ENCODE peak calls at places on chromosomes 7 and 10, in nine cellular contexts. V, K, L, D, R, A, T, C and W are unnamed samples.

GRCh38 chr10:110686941-110687340 is 42.8 kb downstream of the RBM20 start:
- DNase-seq in V (no peak), K (no peak), L (no peak), D (no peak), R (no peak), A (no peak), T (no peak), C (peak; percentile 22), W (no peak)

GRCh38 chr10:15817407-15818046 is 42.8 kb downstream of the MINDY3 start:
- DNase-seq in V (no peak), K (no peak), L (no peak), D (no peak), R (no peak), A (no peak), T (no peak), C (no peak), W (no peak)

GRCh38 chr7:157487046-157487770 is 150.4 kb downstream of the DNAJB6 start:
- DNase-seq in V (no peak), K (no peak), L (no peak), D (peak; percentile 36), R (no peak), A (no peak), T (no peak), C (no peak), W (no peak)

GRCh38 chr7:123208793-123209192 is 9.0 kb upstream of the SLC13A1 start:
- DNase-seq in V (no peak), K (no peak), L (no peak), D (no peak), R (no peak), A (no peak), T (no peak), C (peak; percentile 21), W (no peak)

GRCh38 chr7:28179081-28180030 is 1.2 kb downstream of the JAZF1 start:
- DNase-seq in V (peak; percentile 91), K (no peak), L (peak; percentile 65), D (peak; percentile 84), R (peak; percentile 24), A (peak; percentile 62), T (peak; percentile 31), C (peak; percentile 42), W (peak; percentile 72)

GRCh38 chr7:45974540-45975360 is 53.7 kb upstream of the IGFBP3 start:
- DNase-seq in V (no peak), K (no peak), L (no peak), D (no peak), R (no peak), A (no peak), T (no peak), C (no peak), W (no peak)

GRCh38 chr7:32846630-32847225 is 44.8 kb downstream of the KBTBD2 start:
- DNase-seq in V (peak; percentile 90), K (peak; percentile 23), L (peak; percentile 85), D (peak; percentile 94), R (peak; percentile 73), A (peak; percentile 72), T (peak; percentile 97), C (peak; percentile 73), W (peak; percentile 72)

GRCh38 chr10:125692246-125692931 is 9.4 kb upstream of the TEX36 start:
- DNase-seq in V (no peak), K (peak; percentile 38), L (no peak), D (no peak), R (no peak), A (no peak), T (no peak), C (no peak), W (no peak)

GRCh38 chr10:29374162-29374561 is 85.3 kb downstream of the LYZL1 start:
- DNase-seq in V (no peak), K (no peak), L (no peak), D (no peak), R (no peak), A (no peak), T (no peak), C (no peak), W (no peak)

GRCh38 chr10:131700032-131700431 is 200.8 kb upstream of the PPP2R2D start:
- DNase-seq in V (no peak), K (no peak), L (no peak), D (no peak), R (no peak), A (no peak), T (no peak), C (no peak), W (no peak)

GRCh38 chr7:81201188-81201587 is 282.3 kb upstream of the SEMA3C start:
- DNase-seq in V (no peak), K (no peak), L (no peak), D (no peak), R (no peak), A (no peak), T (no peak), C (no peak), W (no peak)

GRCh38 chr10:29712108-29712507 is 77.3 kb upstream of the SVIL start:
- DNase-seq in V (no peak), K (no peak), L (no peak), D (no peak), R (no peak), A (peak; percentile 17), T (no peak), C (peak; percentile 81), W (peak; percentile 30)

GRCh38 chr7:112515989-112516388 is 35.2 kb downstream of the LSMEM1 start:
- DNase-seq in V (no peak), K (no peak), L (no peak), D (no peak), R (no peak), A (no peak), T (no peak), C (no peak), W (no peak)

GRCh38 chr7:121083790-121084251 is 95.3 kb downstream of the CPED1 start:
- DNase-seq in V (no peak), K (no peak), L (no peak), D (no peak), R (no peak), A (no peak), T (no peak), C (peak; percentile 38), W (no peak)

GRCh38 chr10:7937315-7937945 is 117.1 kb upstream of the GATA3 start:
- DNase-seq in V (no peak), K (no peak), L (no peak), D (no peak), R (no peak), A (no peak), T (no peak), C (no peak), W (no peak)

GRCh38 chr10:79396587-79396986 is 48.8 kb downstream of the ZCCHC24 start:
- DNase-seq in V (no peak), K (no peak), L (no peak), D (peak; percentile 76), R (no peak), A (no peak), T (no peak), C (peak; percentile 56), W (no peak)

DNA sequence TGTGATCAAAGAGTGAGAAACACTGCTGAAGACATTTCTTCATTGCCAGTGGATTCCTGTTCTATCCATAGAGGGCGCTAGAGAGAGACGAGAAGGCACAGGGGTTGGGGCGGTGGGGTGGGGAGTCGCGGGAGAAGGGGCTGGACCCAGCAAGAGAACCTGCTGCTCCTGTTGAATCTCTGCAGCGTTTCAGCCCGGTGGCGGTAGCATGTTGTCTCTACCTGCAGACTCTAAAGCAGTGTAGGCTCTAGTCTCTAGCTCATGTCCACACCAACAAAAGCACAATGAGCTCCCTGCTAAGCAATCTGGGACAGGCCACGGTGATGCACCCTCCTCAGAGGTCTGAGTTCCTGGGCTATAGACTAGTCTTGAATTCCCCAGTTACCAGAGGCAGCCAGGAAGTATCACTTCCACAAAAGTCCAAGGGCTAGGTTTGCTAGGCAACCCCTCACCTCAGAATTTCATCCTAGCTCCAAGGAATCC is 167.7 kb downstream of the DGKB start:
- DNase-seq in V (no peak), K (no peak), L (no peak), D (no peak), R (peak; percentile 1), A (no peak), T (no peak), C (no peak), W (peak; percentile 26)
- TF ChIP-seq CTCF in V (peak; percentile 41), K (no peak), L (no peak), D (no peak), R (peak; percentile 59), A (peak; percentile 39), T (no peak), C (peak; percentile 30), W (peak; percentile 40)

DNA sequence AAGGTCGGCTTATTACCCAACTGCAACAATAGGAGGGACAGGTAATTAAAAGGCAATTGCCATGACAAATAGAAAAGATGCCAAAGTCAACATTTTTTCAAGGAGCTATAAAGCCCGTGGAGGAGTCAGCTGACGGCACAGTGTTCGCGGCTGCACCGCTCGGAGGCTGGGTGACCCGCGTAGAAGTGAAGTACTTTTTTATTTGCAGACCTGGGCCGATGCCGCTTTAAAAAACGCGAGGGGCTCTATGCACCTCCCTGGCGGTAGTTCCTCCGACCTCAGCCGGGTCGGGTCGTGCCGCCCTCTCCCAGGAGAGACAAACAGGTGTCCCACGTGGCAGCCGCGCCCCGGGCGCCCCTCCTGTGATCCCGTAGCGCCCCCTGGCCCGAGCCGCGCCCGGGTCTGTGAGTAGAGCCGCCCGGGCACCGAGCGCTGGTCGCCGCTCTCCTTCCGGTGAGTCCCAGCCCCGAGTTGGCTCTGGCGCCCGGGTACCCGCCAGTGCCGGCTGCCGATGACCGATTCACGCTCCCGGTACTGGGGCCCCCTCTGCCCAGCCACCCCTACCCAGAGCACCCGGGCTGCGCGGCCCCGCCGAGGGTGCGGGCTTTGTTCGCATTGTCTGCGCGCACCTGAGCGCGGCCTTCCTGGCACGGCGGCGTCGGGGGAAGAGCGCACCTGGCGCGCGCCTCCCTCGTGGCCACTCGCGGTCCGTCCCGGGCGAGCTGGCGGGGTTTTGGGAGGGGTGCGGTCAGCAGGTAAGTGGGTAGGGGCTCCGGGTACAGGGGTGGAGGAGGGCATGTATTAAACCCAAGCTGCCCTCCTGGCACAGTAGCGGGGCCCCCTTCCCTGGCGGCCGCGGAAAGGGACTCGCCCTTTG is at the start of gene VWA2:
- DNase-seq in V (peak; percentile 79), K (no peak), L (no peak), D (no peak), R (peak; percentile 16), A (peak; percentile 27), T (no peak), C (no peak), W (peak; percentile 71)
- TF ChIP-seq CTCF in V (peak; percentile 39), K (no peak), L (no peak), D (no peak), R (peak; percentile 52), A (no peak), T (no peak), C (no peak), W (peak; percentile 35)

GRCh38 chr7:93430917-93431588 is 143.5 kb downstream of the CALCR start:
- DNase-seq in V (no peak), K (no peak), L (no peak), D (no peak), R (no peak), A (no peak), T (no peak), C (no peak), W (no peak)
- TF ChIP-seq CTCF in V (no peak), K (no peak), L (no peak), D (no peak), R (no peak), A (no peak), T (no peak), C (no peak), W (no peak)

GRCh38 chr7:4814463-4814862 is 39.0 kb downstream of the AP5Z1 start:
- DNase-seq in V (no peak), K (no peak), L (no peak), D (no peak), R (no peak), A (no peak), T (no peak), C (no peak), W (no peak)
- TF ChIP-seq CTCF in V (no peak), K (no peak), L (no peak), D (no peak), R (no peak), A (no peak), T (no peak), C (no peak), W (no peak)